ENCODE peak calls at places on chromosomes 13 and 19, in five cellular contexts. T is GM23338, K is uterus, J is upper lobe of right lung, L is heart right ventricle. Y is an unnamed sample.
A peak's percentile ranks its signal among the peaks of the same experiment; 100 is the strongest.

GRCh38 chr19:46209051-46209450 is 20.5 kb upstream of the IGFL1 start:
- DNase-seq in T (no peak), K (no peak), J (no peak), L (no peak), Y (no peak)

GRCh38 chr19:572891-573825 is 762 bp downstream of the BSG start:
- DNase-seq in T (peak; percentile 59), K (peak; percentile 52), J (peak; percentile 80), L (peak; percentile 53), Y (peak; percentile 71)

GRCh38 chr19:48994035-48994386 is 324 bp downstream of the RUVBL2 start:
- DNase-seq in T (no peak), K (no peak), J (no peak), L (no peak), Y (no peak)

GRCh38 chr19:56403261-56403660 is 871 bp upstream of the ZNF583 start:
- DNase-seq in T (no peak), K (no peak), J (no peak), L (no peak), Y (no peak)

GRCh38 chr13:113663934-113664333 is 3.1 kb upstream of the GRK1 start:
- DNase-seq in T (no peak), K (peak; percentile 3), J (peak; percentile 40), L (no peak), Y (no peak)

GRCh38 chr13:102373221-102373620 is 28.6 kb downstream of the FGF14 start:
- DNase-seq in T (no peak), K (no peak), J (no peak), L (no peak), Y (no peak)

GRCh38 chr13:86082116-86082515 is 282.9 kb upstream of the SLITRK6 start:
- DNase-seq in T (no peak), K (no peak), J (no peak), L (no peak), Y (no peak)

GRCh38 chr19:2371656-2372055 is 11.6 kb downstream of the TMPRSS9 start:
- DNase-seq in T (no peak), K (no peak), J (no peak), L (no peak), Y (no peak)

GRCh38 chr13:32829269-32829668 is 187.0 kb upstream of the KL start:
- DNase-seq in T (no peak), K (no peak), J (no peak), L (no peak), Y (no peak)

GRCh38 chr19:45340232-45340898 is at the start of gene KLC3:
- DNase-seq in T (peak; percentile 67), K (no peak), J (peak; percentile 78), L (no peak), Y (peak; percentile 81)

GRCh38 chr13:42272115-42272756 is at the start of gene AKAP11:
- DNase-seq in T (peak; percentile 73), K (peak; percentile 28), J (peak; percentile 82), L (peak; percentile 57), Y (peak; percentile 44)

GRCh38 chr19:6187374-6187773 is 51.9 kb downstream of the ACSBG2 start:
- DNase-seq in T (no peak), K (no peak), J (no peak), L (no peak), Y (no peak)

GRCh38 chr19:38634757-38635482 is 12.5 kb upstream of the ACTN4 start:
- DNase-seq in T (peak; percentile 73), K (peak; percentile 72), J (peak; percentile 86), L (peak; percentile 82), Y (peak; percentile 72)

GRCh38 chr13:112462408-112462807 is 86.3 kb downstream of the SPACA7 start:
- DNase-seq in T (no peak), K (no peak), J (no peak), L (no peak), Y (no peak)
- TF ChIP-seq CTCF in T (no peak), K (no peak), J (no peak), L (no peak), Y (no peak)

GRCh38 chr13:73339086-73339485 is 280.3 kb downstream of the KLF5 start:
- DNase-seq in T (no peak), K (no peak), J (no peak), L (no peak), Y (no peak)

GRCh38 chr13:73336789-73337188 is 278.0 kb downstream of the KLF5 start:
- DNase-seq in T (peak; percentile 5), K (no peak), J (no peak), L (no peak), Y (peak; percentile 26)

GRCh38 chr13:73335938-73336337 is 277.1 kb downstream of the KLF5 start:
- DNase-seq in T (no peak), K (no peak), J (no peak), L (no peak), Y (no peak)

GRCh38 chr13:73338389-73338788 is 279.6 kb downstream of the KLF5 start:
- DNase-seq in T (no peak), K (no peak), J (no peak), L (no peak), Y (peak; percentile 20)

DNA sequence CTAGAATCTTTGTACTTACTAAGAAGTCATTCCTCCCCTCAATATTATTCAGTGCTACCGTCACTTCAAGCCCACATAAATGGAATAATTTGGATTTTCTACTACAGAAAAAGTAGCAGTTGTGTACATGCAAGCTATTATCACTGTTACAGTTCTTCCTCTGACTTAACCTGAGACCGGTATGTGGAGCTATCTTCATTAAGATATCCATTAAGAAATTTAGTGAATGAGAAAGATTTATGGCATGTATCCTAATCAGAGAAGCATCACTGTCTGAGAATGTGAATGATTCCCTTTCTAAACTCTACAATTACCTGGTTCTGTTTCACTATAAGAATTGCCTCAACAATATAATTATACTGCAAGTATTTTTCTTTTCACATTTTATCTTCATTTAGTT is 278.7 kb downstream of the KLF5 start:
- DNase-seq in T (no peak), K (no peak), J (no peak), L (no peak), Y (peak; percentile 28)
- H3K27ac ChIP-seq in T (no peak overlapping the region), K (no peak overlapping the region), J (no peak overlapping the region), L (no peak overlapping the region), Y (no peak overlapping the region)

GRCh38 chr13:110154370-110155031 is 152.5 kb downstream of the COL4A1 start:
- DNase-seq in T (no peak), K (no peak), J (no peak), L (no peak), Y (no peak)

GRCh38 chr13:110152351-110152750 is 154.6 kb downstream of the COL4A1 start:
- DNase-seq in T (no peak), K (no peak), J (no peak), L (no peak), Y (no peak)

GRCh38 chr13:110150384-110151091 is 156.4 kb downstream of the COL4A1 start:
- DNase-seq in T (no peak), K (no peak), J (no peak), L (no peak), Y (no peak)

GRCh38 chr13:110149036-110149435 is 157.9 kb downstream of the COL4A1 start:
- DNase-seq in T (no peak), K (no peak), J (no peak), L (no peak), Y (no peak)
- TF ChIP-seq CTCF in T (no peak), K (no peak), J (no peak), L (no peak), Y (no peak)

DNA sequence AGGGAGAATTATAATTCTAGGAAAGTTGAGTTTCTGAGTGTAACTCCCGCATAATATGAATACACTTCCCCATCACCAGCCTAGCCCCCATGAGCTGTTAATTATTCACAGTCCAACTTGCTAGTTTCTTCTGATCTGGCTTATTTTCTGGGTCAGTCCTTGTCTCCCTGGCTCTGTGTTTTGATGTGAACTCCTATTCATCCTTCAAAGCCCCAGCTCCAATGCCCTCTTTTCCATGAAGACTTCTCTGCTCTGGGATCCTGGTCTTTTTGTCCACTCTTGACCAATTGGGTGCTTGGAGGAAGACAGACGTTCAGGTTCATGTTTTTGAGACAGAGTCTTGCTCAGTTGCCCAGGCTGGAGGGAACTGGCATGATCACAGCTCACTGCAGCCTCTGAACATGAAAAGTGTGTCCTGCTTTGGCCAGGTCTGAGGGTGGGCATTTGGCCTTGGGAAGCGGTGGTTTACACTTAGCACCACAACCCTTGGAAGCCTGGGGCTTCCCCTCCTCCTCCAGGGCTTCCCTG is 603 bp downstream of the LRG1 start:
- DNase-seq in T (no peak), K (no peak), J (no peak), L (no peak), Y (no peak)
- H3K27ac ChIP-seq in T (no peak overlapping the region), K (no peak overlapping the region), J (peak overlapping the region; percentile 70), L (peak overlapping the region; percentile 9), Y (no peak overlapping the region)

DNA sequence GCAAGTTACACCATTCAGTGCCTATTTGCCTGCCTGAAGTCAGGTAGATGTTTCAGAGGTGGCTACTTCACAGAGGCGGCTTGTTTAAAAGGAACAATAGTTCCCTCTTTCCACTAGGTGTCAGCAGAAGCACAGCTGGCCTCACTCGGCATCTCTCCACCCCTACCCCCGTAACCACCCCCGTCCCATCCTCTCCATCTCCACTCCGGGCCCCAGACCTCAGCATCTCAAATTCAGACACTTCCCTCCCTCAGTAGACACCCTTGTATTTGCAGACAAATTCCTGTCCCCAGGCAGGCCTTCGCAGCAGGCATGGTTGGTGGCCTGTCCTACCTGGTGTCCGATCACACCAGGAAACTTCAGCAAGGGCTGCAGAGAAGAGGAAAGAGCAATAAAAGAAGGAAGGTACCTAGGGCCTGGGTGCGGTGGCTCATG is 9.1 kb upstream of the DPP9 start:
- DNase-seq in T (peak; percentile 91), K (peak; percentile 59), J (no peak), L (no peak), Y (peak; percentile 77)
- TF ChIP-seq CTCF in T (peak; percentile 65), K (peak; percentile 82), J (peak; percentile 64), L (peak; percentile 81), Y (peak; percentile 85)

GRCh38 chr13:79402679-79403078 is 3.4 kb downstream of the RBM26 start:
- DNase-seq in T (no peak), K (no peak), J (no peak), L (no peak), Y (no peak)
- H3K27ac ChIP-seq in T (no peak overlapping the region), K (no peak overlapping the region), J (no peak overlapping the region), L (no peak overlapping the region), Y (no peak overlapping the region)